ENCODE peak calls at places on chromosomes 5 and 9, in nine cellular contexts. W is tibial nerve; P is activated T-cell treated with anti-CD3 and anti-CD28 coated beads, Interleukin-2, amount 50 U/mL, for 1 hour; L is islet precursor cell; G is fibroblast of pulmonary artery; M is WTC11; T is stimulated activated CD8-positive, alpha-beta memory T cell treated with anti-CD3 and anti-CD28 coated beads, Interleukin-2, amount 100 ng/mL, for 48 hours; J is kidney epithelial cell; R is BJ. F is an unnamed sample.

GRCh38 chr5:158560170-158560569 is 539.5 kb downstream of the EBF1 start:
- DNase-seq in W (no peak), P (no peak), L (peak; percentile 67), G (no peak), M (no peak), T (no peak), J (no peak), R (no peak), F (no peak)

GRCh38 chr5:130135506-130135905 is 231.2 kb downstream of the CHSY3 start:
- DNase-seq in W (no peak), P (no peak), L (no peak), G (peak; percentile 92), M (no peak), T (no peak), J (peak; percentile 59), R (peak; percentile 7), F (no peak)

GRCh38 chr9:136018257-136019031 is 57.3 kb upstream of the UBAC1 start:
- DNase-seq in W (no peak), P (no peak), L (no peak), G (no peak), M (peak; percentile 11), T (no peak), J (no peak), R (no peak), F (no peak)

GRCh38 chr5:33901176-33901575 is 9.4 kb upstream of the ADAMTS12 start:
- DNase-seq in W (no peak), P (no peak), L (no peak), G (peak; percentile 44), M (no peak), T (no peak), J (no peak), R (peak; percentile 69), F (no peak)

GRCh38 chr9:116901260-116901659 is 214.2 kb downstream of the TRIM32 start:
- DNase-seq in W (no peak), P (no peak), L (no peak), G (no peak), M (no peak), T (no peak), J (peak; percentile 68), R (peak; percentile 9), F (no peak)

GRCh38 chr9:132410642-132411041 is 631 bp downstream of the CFAP77 start:
- DNase-seq in W (no peak), P (peak; percentile 36), L (no peak), G (no peak), M (no peak), T (no peak), J (no peak), R (no peak), F (no peak)

GRCh38 chr9:125486576-125486975 is 220.4 kb downstream of the MAPKAP1 start:
- DNase-seq in W (no peak), P (no peak), L (no peak), G (no peak), M (no peak), T (no peak), J (no peak), R (no peak), F (no peak)

GRCh38 chr5:95959964-95960801 is 1.5 kb downstream of the ELL2 start:
- DNase-seq in W (no peak), P (no peak), L (peak; percentile 57), G (peak; percentile 65), M (no peak), T (no peak), J (no peak), R (no peak), F (no peak)

GRCh38 chr5:78964889-78965288 is 20.2 kb downstream of the ARSB start:
- DNase-seq in W (no peak), P (no peak), L (no peak), G (peak; percentile 88), M (no peak), T (no peak), J (no peak), R (no peak), F (no peak)

GRCh38 chr9:134630393-134630790 is 11.2 kb upstream of the COL5A1 start:
- DNase-seq in W (peak; percentile 13), P (no peak), L (peak; percentile 48), G (no peak), M (no peak), T (no peak), J (no peak), R (no peak), F (no peak)

F was measured in AG04449.